ENCODE peak calls at places on chromosomes 7 and 10, in nine cellular contexts. One of them, this sample, is unnamed.

GRCh38 chr7:73978681-73979563 is 49.1 kb upstream of the ELN start:
- DNase-seq in omental fat pad: peak; percentile 23
- DNase-seq in Peyer's patch: no peak
- DNase-seq in CD4-positive, alpha-beta T cell: no peak
- DNase-seq in GM06990: peak; percentile 26
- DNase-seq in body of pancreas: peak; percentile 92
- DNase-seq in prostate gland: no peak
- DNase-seq in lower lobe of right lung: peak; percentile 82
- DNase-seq in HCT116: peak; percentile 47
- DNase-seq in this sample: no peak

GRCh38 chr7:135253851-135254815 is 20.5 kb downstream of the STRA8 start:
- DNase-seq in GM06990: no peak
- DNase-seq in lower lobe of right lung: peak; percentile 73
- DNase-seq in HCT116: peak; percentile 29
- DNase-seq in Peyer's patch: peak; percentile 20
- DNase-seq in omental fat pad: peak; percentile 32
- DNase-seq in prostate gland: peak; percentile 60
- DNase-seq in body of pancreas: peak; percentile 68
- DNase-seq in CD4-positive, alpha-beta T cell: no peak
- DNase-seq in this sample: peak; percentile 82

GRCh38 chr7:78765985-78766729 is 687.3 kb downstream of the MAGI2 start:
- DNase-seq in Peyer's patch: no peak
- DNase-seq in GM06990: no peak
- DNase-seq in HCT116: no peak
- DNase-seq in CD4-positive, alpha-beta T cell: no peak
- DNase-seq in body of pancreas: no peak
- DNase-seq in prostate gland: no peak
- DNase-seq in omental fat pad: no peak
- DNase-seq in lower lobe of right lung: no peak
- DNase-seq in this sample: no peak

GRCh38 chr7:55307123-55307916 is 57.8 kb upstream of the LANCL2 start:
- DNase-seq in omental fat pad: no peak
- DNase-seq in Peyer's patch: no peak
- DNase-seq in lower lobe of right lung: no peak
- DNase-seq in body of pancreas: no peak
- DNase-seq in HCT116: peak; percentile 3
- DNase-seq in GM06990: no peak
- DNase-seq in prostate gland: no peak
- DNase-seq in CD4-positive, alpha-beta T cell: no peak
- DNase-seq in this sample: no peak

GRCh38 chr10:102468683-102469082 is 17.3 kb upstream of the C10orf95 start:
- DNase-seq in GM06990: no peak
- DNase-seq in body of pancreas: no peak
- DNase-seq in Peyer's patch: no peak
- DNase-seq in prostate gland: no peak
- DNase-seq in HCT116: no peak
- DNase-seq in CD4-positive, alpha-beta T cell: no peak
- DNase-seq in lower lobe of right lung: no peak
- DNase-seq in omental fat pad: no peak
- DNase-seq in this sample: no peak

GRCh38 chr7:155203882-155204691 is 93.6 kb upstream of the INSIG1 start:
- DNase-seq in GM06990: no peak
- DNase-seq in body of pancreas: peak; percentile 95
- DNase-seq in lower lobe of right lung: no peak
- DNase-seq in prostate gland: no peak
- DNase-seq in HCT116: no peak
- DNase-seq in CD4-positive, alpha-beta T cell: peak; percentile 34
- DNase-seq in omental fat pad: peak; percentile 20
- DNase-seq in Peyer's patch: no peak
- DNase-seq in this sample: no peak

GRCh38 chr10:92420554-92421275 is 129.7 kb downstream of the MARCHF5 start:
- DNase-seq in lower lobe of right lung: peak; percentile 48
- DNase-seq in body of pancreas: no peak
- DNase-seq in GM06990: no peak
- DNase-seq in prostate gland: no peak
- DNase-seq in HCT116: no peak
- DNase-seq in CD4-positive, alpha-beta T cell: no peak
- DNase-seq in Peyer's patch: no peak
- DNase-seq in omental fat pad: no peak
- DNase-seq in this sample: no peak

GRCh38 chr7:142889825-142890224 is 4.3 kb upstream of the TRPV6 start:
- DNase-seq in lower lobe of right lung: no peak
- DNase-seq in GM06990: no peak
- DNase-seq in body of pancreas: no peak
- DNase-seq in omental fat pad: no peak
- DNase-seq in prostate gland: no peak
- DNase-seq in HCT116: no peak
- DNase-seq in Peyer's patch: no peak
- DNase-seq in CD4-positive, alpha-beta T cell: no peak
- DNase-seq in this sample: no peak

GRCh38 chr10:35546824-35547225 is 58.3 kb upstream of the GJD4 start:
- DNase-seq in omental fat pad: no peak
- DNase-seq in lower lobe of right lung: no peak
- DNase-seq in HCT116: no peak
- DNase-seq in Peyer's patch: no peak
- DNase-seq in GM06990: no peak
- DNase-seq in CD4-positive, alpha-beta T cell: no peak
- DNase-seq in body of pancreas: no peak
- DNase-seq in prostate gland: peak; percentile 24
- DNase-seq in this sample: no peak

GRCh38 chr7:55366461-55367138 is 1.5 kb downstream of the LANCL2 start:
- DNase-seq in body of pancreas: no peak
- DNase-seq in omental fat pad: no peak
- DNase-seq in CD4-positive, alpha-beta T cell: no peak
- DNase-seq in GM06990: no peak
- DNase-seq in lower lobe of right lung: no peak
- DNase-seq in Peyer's patch: no peak
- DNase-seq in HCT116: no peak
- DNase-seq in prostate gland: no peak
- DNase-seq in this sample: no peak

GRCh38 chr10:130169136-130169888 is 33.1 kb downstream of the GLRX3 start:
- DNase-seq in prostate gland: no peak
- DNase-seq in lower lobe of right lung: no peak
- DNase-seq in CD4-positive, alpha-beta T cell: no peak
- DNase-seq in Peyer's patch: no peak
- DNase-seq in body of pancreas: no peak
- DNase-seq in HCT116: no peak
- DNase-seq in GM06990: no peak
- DNase-seq in omental fat pad: no peak
- DNase-seq in this sample: no peak

GRCh38 chr7:30445770-30446169 is 32.8 kb downstream of the NOD1 start:
- DNase-seq in HCT116: no peak
- DNase-seq in prostate gland: peak; percentile 39
- DNase-seq in omental fat pad: peak; percentile 63
- DNase-seq in body of pancreas: peak; percentile 79
- DNase-seq in CD4-positive, alpha-beta T cell: peak; percentile 65
- DNase-seq in Peyer's patch: peak; percentile 93
- DNase-seq in GM06990: peak; percentile 79
- DNase-seq in lower lobe of right lung: peak; percentile 91
- DNase-seq in this sample: peak; percentile 91

GRCh38 chr7:151383638-151384351 is 26.0 kb downstream of the WDR86 start:
- DNase-seq in GM06990: no peak
- DNase-seq in CD4-positive, alpha-beta T cell: no peak
- DNase-seq in HCT116: no peak
- DNase-seq in body of pancreas: no peak
- DNase-seq in prostate gland: no peak
- DNase-seq in Peyer's patch: no peak
- DNase-seq in lower lobe of right lung: no peak
- DNase-seq in omental fat pad: no peak
- DNase-seq in this sample: no peak

DNA sequence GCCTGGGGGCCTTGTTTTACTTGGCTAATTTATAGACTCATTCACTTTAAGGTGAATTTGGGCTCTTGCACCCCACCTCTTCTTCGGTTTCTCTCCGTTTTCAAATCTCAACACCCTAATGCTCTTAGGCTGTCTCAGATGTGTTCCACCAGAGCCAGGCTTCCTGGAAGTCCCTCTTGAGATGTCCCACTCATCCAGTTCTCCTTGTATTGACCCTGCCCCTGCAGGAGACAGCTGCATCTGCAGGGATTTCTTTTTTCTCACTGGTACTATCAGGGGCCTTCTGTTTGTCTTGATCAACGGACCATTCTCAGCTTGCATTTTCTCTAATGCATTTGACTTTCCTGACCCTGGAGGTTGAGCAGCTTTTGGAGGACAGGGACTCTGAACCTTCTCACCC is 279.5 kb downstream of the GALNT17 start:
- DNase-seq in omental fat pad: no peak
- DNase-seq in CD4-positive, alpha-beta T cell: no peak
- DNase-seq in prostate gland: no peak
- DNase-seq in body of pancreas: no peak
- DNase-seq in lower lobe of right lung: no peak
- DNase-seq in Peyer's patch: no peak
- DNase-seq in GM06990: no peak
- DNase-seq in HCT116: no peak
- DNase-seq in this sample: no peak
- TF ChIP-seq CTCF in omental fat pad: no peak
- TF ChIP-seq CTCF in CD4-positive, alpha-beta T cell: no peak
- TF ChIP-seq CTCF in prostate gland: no peak
- TF ChIP-seq CTCF in body of pancreas: no peak
- TF ChIP-seq CTCF in lower lobe of right lung: no peak
- TF ChIP-seq CTCF in Peyer's patch: no peak
- TF ChIP-seq CTCF in GM06990: no peak
- TF ChIP-seq CTCF in HCT116: no peak
- TF ChIP-seq CTCF in this sample: no peak

GRCh38 chr7:85396676-85397075 is 209.8 kb upstream of the SEMA3D start:
- DNase-seq in body of pancreas: no peak
- DNase-seq in HCT116: no peak
- DNase-seq in prostate gland: no peak
- DNase-seq in lower lobe of right lung: no peak
- DNase-seq in GM06990: no peak
- DNase-seq in CD4-positive, alpha-beta T cell: no peak
- DNase-seq in omental fat pad: no peak
- DNase-seq in Peyer's patch: no peak
- DNase-seq in this sample: no peak

DNA sequence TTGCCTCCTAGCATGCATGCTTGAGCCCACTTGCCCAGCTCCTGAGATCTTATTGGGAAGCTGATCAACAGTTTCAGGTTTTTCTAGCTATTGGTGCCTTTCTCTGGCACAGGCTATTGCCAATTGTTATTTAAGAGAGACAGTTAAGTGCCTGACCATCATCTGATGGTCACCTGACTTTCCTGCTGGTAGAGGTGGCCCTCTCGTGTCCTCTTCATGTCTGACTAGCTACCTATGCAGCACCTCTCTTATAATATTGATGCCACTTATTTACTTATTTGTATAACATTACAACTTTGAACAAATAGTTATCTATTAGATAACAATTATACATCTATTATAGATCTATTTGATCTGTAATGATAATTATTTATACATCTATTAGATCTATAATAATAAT is 205.9 kb upstream of the SEMA3D start:
- DNase-seq in Peyer's patch: no peak
- DNase-seq in prostate gland: no peak
- DNase-seq in GM06990: no peak
- DNase-seq in body of pancreas: no peak
- DNase-seq in lower lobe of right lung: no peak
- DNase-seq in HCT116: no peak
- DNase-seq in omental fat pad: no peak
- DNase-seq in CD4-positive, alpha-beta T cell: no peak
- DNase-seq in this sample: no peak
- TF ChIP-seq CTCF in Peyer's patch: no peak
- TF ChIP-seq CTCF in prostate gland: no peak
- TF ChIP-seq CTCF in GM06990: no peak
- TF ChIP-seq CTCF in body of pancreas: no peak
- TF ChIP-seq CTCF in lower lobe of right lung: no peak
- TF ChIP-seq CTCF in HCT116: no peak
- TF ChIP-seq CTCF in omental fat pad: no peak
- TF ChIP-seq CTCF in CD4-positive, alpha-beta T cell: no peak
- TF ChIP-seq CTCF in this sample: no peak

GRCh38 chr7:20651960-20652544 is 36.6 kb downstream of the ABCB5 start:
- DNase-seq in GM06990: no peak
- DNase-seq in prostate gland: no peak
- DNase-seq in lower lobe of right lung: no peak
- DNase-seq in HCT116: peak; percentile 15
- DNase-seq in omental fat pad: no peak
- DNase-seq in Peyer's patch: no peak
- DNase-seq in CD4-positive, alpha-beta T cell: no peak
- DNase-seq in body of pancreas: no peak
- DNase-seq in this sample: no peak
- TF ChIP-seq CTCF in GM06990: peak; percentile 41
- TF ChIP-seq CTCF in prostate gland: peak; percentile 9
- TF ChIP-seq CTCF in lower lobe of right lung: peak; percentile 31
- TF ChIP-seq CTCF in HCT116: peak; percentile 27
- TF ChIP-seq CTCF in omental fat pad: no peak
- TF ChIP-seq CTCF in Peyer's patch: no peak
- TF ChIP-seq CTCF in CD4-positive, alpha-beta T cell: no peak
- TF ChIP-seq CTCF in body of pancreas: no peak
- TF ChIP-seq CTCF in this sample: peak; percentile 31

GRCh38 chr10:132452651-132453469 is 55.9 kb downstream of the PWWP2B start:
- DNase-seq in body of pancreas: peak; percentile 92
- DNase-seq in HCT116: no peak
- DNase-seq in Peyer's patch: peak; percentile 92
- DNase-seq in omental fat pad: peak; percentile 59
- DNase-seq in prostate gland: peak; percentile 84
- DNase-seq in lower lobe of right lung: peak; percentile 93
- DNase-seq in GM06990: peak; percentile 83
- DNase-seq in CD4-positive, alpha-beta T cell: peak; percentile 95
- DNase-seq in this sample: peak; percentile 85

GRCh38 chr10:132453470-132453861 is 56.5 kb downstream of the PWWP2B start:
- DNase-seq in HCT116: no peak
- DNase-seq in body of pancreas: no peak
- DNase-seq in omental fat pad: no peak
- DNase-seq in Peyer's patch: no peak
- DNase-seq in GM06990: no peak
- DNase-seq in CD4-positive, alpha-beta T cell: no peak
- DNase-seq in prostate gland: no peak
- DNase-seq in lower lobe of right lung: no peak
- DNase-seq in this sample: no peak

GRCh38 chr10:132450825-132451505 is 54.0 kb downstream of the PWWP2B start:
- DNase-seq in CD4-positive, alpha-beta T cell: no peak
- DNase-seq in lower lobe of right lung: peak; percentile 46
- DNase-seq in omental fat pad: no peak
- DNase-seq in HCT116: no peak
- DNase-seq in GM06990: no peak
- DNase-seq in prostate gland: no peak
- DNase-seq in Peyer's patch: no peak
- DNase-seq in body of pancreas: no peak
- DNase-seq in this sample: no peak

GRCh38 chr10:132451506-132452215 is 54.7 kb downstream of the PWWP2B start:
- DNase-seq in GM06990: no peak
- DNase-seq in body of pancreas: no peak
- DNase-seq in omental fat pad: no peak
- DNase-seq in prostate gland: no peak
- DNase-seq in Peyer's patch: no peak
- DNase-seq in HCT116: no peak
- DNase-seq in CD4-positive, alpha-beta T cell: no peak
- DNase-seq in lower lobe of right lung: peak; percentile 55
- DNase-seq in this sample: no peak

DNA sequence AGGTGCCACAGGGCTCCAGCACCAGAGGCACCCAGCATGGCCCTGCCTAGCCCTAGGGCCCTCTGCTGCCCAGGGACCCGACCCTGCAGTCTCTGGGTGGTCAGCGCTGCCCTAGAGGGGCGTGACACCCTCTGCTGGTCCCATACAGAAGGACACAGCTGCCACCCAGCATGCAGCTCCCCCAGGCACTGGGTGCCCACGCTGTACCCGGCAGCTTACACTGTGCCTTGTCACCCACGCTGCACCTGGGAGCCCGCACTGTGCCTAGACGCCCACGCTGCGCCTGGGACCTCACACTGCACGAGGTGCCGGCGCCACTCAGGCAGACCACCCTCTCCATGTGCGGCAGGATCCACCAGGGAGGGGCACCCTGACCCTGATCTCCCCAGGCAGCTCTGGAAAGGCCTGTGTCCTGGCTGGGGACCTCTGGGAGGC is 55.2 kb downstream of the PWWP2B start:
- DNase-seq in prostate gland: no peak
- DNase-seq in HCT116: no peak
- DNase-seq in lower lobe of right lung: peak; percentile 59
- DNase-seq in CD4-positive, alpha-beta T cell: peak; percentile 49
- DNase-seq in GM06990: no peak
- DNase-seq in omental fat pad: no peak
- DNase-seq in body of pancreas: no peak
- DNase-seq in Peyer's patch: peak; percentile 39
- DNase-seq in this sample: no peak
- TF ChIP-seq CTCF in prostate gland: no peak
- TF ChIP-seq CTCF in HCT116: peak; percentile 77
- TF ChIP-seq CTCF in lower lobe of right lung: peak; percentile 37
- TF ChIP-seq CTCF in CD4-positive, alpha-beta T cell: no peak
- TF ChIP-seq CTCF in GM06990: no peak
- TF ChIP-seq CTCF in omental fat pad: no peak
- TF ChIP-seq CTCF in body of pancreas: peak; percentile 13
- TF ChIP-seq CTCF in Peyer's patch: peak; percentile 19
- TF ChIP-seq CTCF in this sample: no peak